ENCODE peak calls at places on chromosomes 1 and 21, in eight cellular contexts. E is PC-9; F is HAP-1; G is fibroblast of lung; R is HCEC 1CT; Y is activated T-cell treated with anti-CD3 and anti-CD28 coated beads, Interleukin-2, amount 50 U/mL, for 72 hours; O is GM03348; T is T-helper 17 cell. M is an unnamed sample.

GRCh38 chr1:245587435-245588105 is 432.8 kb downstream of the KIF26B start:
- DNase-seq in E (no peak), F (no peak), G (peak; percentile 25), R (no peak), Y (no peak), O (no peak), T (no peak), M (no peak)

GRCh38 chr1:41241748-41242644 is at the start of gene SCMH1:
- DNase-seq in E (no peak), F (peak; percentile 69), G (peak; percentile 40), R (peak; percentile 29), Y (peak; percentile 73), O (peak; percentile 89), T (peak; percentile 66), M (peak; percentile 58)

GRCh38 chr1:14913475-14914155 is 239.9 kb upstream of the TMEM51 start:
- DNase-seq in E (no peak), F (no peak), G (no peak), R (no peak), Y (no peak), O (no peak), T (no peak), M (no peak)

GRCh38 chr1:208192989-208193388 is 51.2 kb downstream of the PLXNA2 start:
- DNase-seq in E (no peak), F (no peak), G (no peak), R (no peak), Y (no peak), O (peak; percentile 59), T (no peak), M (no peak)

GRCh38 chr1:202148391-202148790 is 3.9 kb upstream of the ARL8A start:
- DNase-seq in E (no peak), F (no peak), G (no peak), R (no peak), Y (no peak), O (no peak), T (no peak), M (no peak)

GRCh38 chr1:8351693-8352470 is 34.0 kb downstream of the SLC45A1 start:
- DNase-seq in E (no peak), F (peak; percentile 71), G (no peak), R (no peak), Y (no peak), O (peak; percentile 56), T (no peak), M (peak; percentile 19)

GRCh38 chr1:10693497-10694273 is 102.8 kb downstream of the CASZ1 start:
- DNase-seq in E (no peak), F (peak; percentile 57), G (peak; percentile 23), R (no peak), Y (peak; percentile 58), O (peak; percentile 67), T (peak; percentile 34), M (peak; percentile 18)

GRCh38 chr1:8871539-8871935 is 6.9 kb downstream of the ENO1 start:
- DNase-seq in E (no peak), F (no peak), G (no peak), R (no peak), Y (no peak), O (no peak), T (no peak), M (no peak)

GRCh38 chr1:3518256-3518655 is 63.8 kb downstream of the ARHGEF16 start:
- DNase-seq in E (no peak), F (no peak), G (no peak), R (no peak), Y (no peak), O (peak; percentile 49), T (no peak), M (peak; percentile 31)

GRCh38 chr1:24216254-24216653 is 29.2 kb upstream of the IFNLR1 start:
- DNase-seq in E (peak; percentile 55), F (no peak), G (no peak), R (no peak), Y (no peak), O (no peak), T (no peak), M (no peak)

GRCh38 chr1:154418062-154418897 is 13.1 kb downstream of the IL6R start:
- DNase-seq in E (peak; percentile 98), F (no peak), G (peak; percentile 50), R (no peak), Y (peak; percentile 39), O (no peak), T (no peak), M (no peak)

GRCh38 chr1:155938220-155938627 is 3.2 kb upstream of the RXFP4 start:
- DNase-seq in E (peak; percentile 60), F (peak; percentile 47), G (peak; percentile 67), R (peak; percentile 69), Y (peak; percentile 31), O (peak; percentile 63), T (no peak), M (no peak)

GRCh38 chr1:57986432-57986831 is 560.1 kb downstream of the OMA1 start:
- DNase-seq in E (no peak), F (no peak), G (no peak), R (no peak), Y (no peak), O (no peak), T (no peak), M (no peak)

GRCh38 chr1:37875833-37876232 is 16.4 kb upstream of the MTF1 start:
- DNase-seq in E (peak; percentile 48), F (no peak), G (no peak), R (peak; percentile 16), Y (no peak), O (no peak), T (no peak), M (no peak)

GRCh38 chr1:57741521-57741920 is 317.7 kb upstream of the DAB1 start:
- DNase-seq in E (no peak), F (no peak), G (no peak), R (no peak), Y (no peak), O (no peak), T (no peak), M (no peak)

GRCh38 chr1:20634065-20634593 is 871 bp downstream of the PINK1 start:
- DNase-seq in E (no peak), F (no peak), G (peak; percentile 17), R (no peak), Y (peak; percentile 17), O (no peak), T (no peak), M (no peak)

GRCh38 chr1:22763479-22764200 is 53.0 kb downstream of the EPHB2 start:
- DNase-seq in E (no peak), F (no peak), G (no peak), R (no peak), Y (no peak), O (no peak), T (no peak), M (no peak)

GRCh38 chr21:41580758-41581554 is 73.0 kb upstream of the TMPRSS2 start:
- DNase-seq in E (peak; percentile 68), F (no peak), G (no peak), R (no peak), Y (no peak), O (no peak), T (no peak), M (no peak)

GRCh38 chr1:25879675-25880074 is 4.2 kb upstream of the PAQR7 start:
- DNase-seq in E (peak; percentile 40), F (no peak), G (no peak), R (no peak), Y (no peak), O (no peak), T (no peak), M (no peak)

GRCh38 chr1:33497410-33497809 is 25.0 kb downstream of the ZSCAN20 start:
- DNase-seq in E (no peak), F (no peak), G (no peak), R (no peak), Y (no peak), O (no peak), T (no peak), M (no peak)

GRCh38 chr1:22291494-22291893 is 148.6 kb upstream of the WNT4 start:
- DNase-seq in E (no peak), F (no peak), G (no peak), R (no peak), Y (no peak), O (no peak), T (no peak), M (no peak)

GRCh38 chr1:111422546-111423391 is 4.8 kb downstream of the OVGP1 start:
- DNase-seq in E (peak; percentile 93), F (no peak), G (no peak), R (no peak), Y (no peak), O (no peak), T (no peak), M (no peak)

GRCh38 chr1:66533804-66534745 is at the start of gene SGIP1:
- DNase-seq in E (no peak), F (peak; percentile 15), G (peak; percentile 80), R (peak; percentile 92), Y (no peak), O (peak; percentile 87), T (no peak), M (peak; percentile 32)

GRCh38 chr1:1628656-1629429 is 3.1 kb upstream of the MMP23B start:
- DNase-seq in E (no peak), F (no peak), G (no peak), R (no peak), Y (peak; percentile 40), O (no peak), T (no peak), M (no peak)

GRCh38 chr1:173867753-173868265 is at the start of gene GAS5:
- DNase-seq in E (peak; percentile 97), F (peak; percentile 100), G (peak; percentile 100), R (peak; percentile 99), Y (peak; percentile 100), O (peak; percentile 98), T (peak; percentile 95), M (peak; percentile 98)

GRCh38 chr1:158323866-158324265 is 7.5 kb downstream of the CD1B start:
- DNase-seq in E (no peak), F (no peak), G (no peak), R (no peak), Y (no peak), O (no peak), T (no peak), M (no peak)

GRCh38 chr1:9960705-9961562 is 17.7 kb downstream of the NMNAT1 start:
- DNase-seq in E (no peak), F (peak; percentile 38), G (peak; percentile 3), R (no peak), Y (no peak), O (no peak), T (no peak), M (no peak)

GRCh38 chr1:75643460-75643859 is 32.5 kb upstream of the SLC44A5 start:
- DNase-seq in E (no peak), F (peak; percentile 25), G (no peak), R (no peak), Y (no peak), O (no peak), T (no peak), M (no peak)

GRCh38 chr1:165884009-165884689 is 56.7 kb downstream of the UCK2 start:
- DNase-seq in E (no peak), F (no peak), G (peak; percentile 55), R (no peak), Y (no peak), O (no peak), T (no peak), M (no peak)

GRCh38 chr1:41537788-41538351 is 53.4 kb upstream of the EDN2 start:
- DNase-seq in E (no peak), F (no peak), G (peak; percentile 77), R (peak; percentile 61), Y (no peak), O (peak; percentile 72), T (no peak), M (no peak)